ENCODE peak calls at places on chromosome 4, in nine cellular contexts. One of them, this sample, is unnamed.

GRCh38 chr4:150584198-150584593 is 2.2 kb downstream of the MAB21L2 start:
- DNase-seq in transverse colon: no peak
- DNase-seq in osteocyte: no peak
- DNase-seq in nephron progenitor cell: no peak
- DNase-seq in spleen: no peak
- DNase-seq in endothelial cell: no peak
- DNase-seq in dorsolateral prefrontal cortex: no peak
- DNase-seq in bronchial epithelial cell: no peak
- DNase-seq in heart left ventricle: no peak
- DNase-seq in this sample: no peak

GRCh38 chr4:138310991-138311390 is 68.8 kb upstream of the SLC7A11 start:
- DNase-seq in transverse colon: no peak
- DNase-seq in osteocyte: no peak
- DNase-seq in nephron progenitor cell: no peak
- DNase-seq in spleen: no peak
- DNase-seq in endothelial cell: no peak
- DNase-seq in dorsolateral prefrontal cortex: no peak
- DNase-seq in bronchial epithelial cell: peak
- DNase-seq in heart left ventricle: no peak
- DNase-seq in this sample: no peak

GRCh38 chr4:39614487-39615162 is 24.0 kb downstream of the SMIM14 start:
- DNase-seq in transverse colon: no peak
- DNase-seq in osteocyte: no peak
- DNase-seq in nephron progenitor cell: no peak
- DNase-seq in spleen: no peak
- DNase-seq in endothelial cell: no peak
- DNase-seq in dorsolateral prefrontal cortex: no peak
- DNase-seq in bronchial epithelial cell: peak
- DNase-seq in heart left ventricle: no peak
- DNase-seq in this sample: no peak

GRCh38 chr4:88054909-88055308 is 47.5 kb downstream of the PKD2 start:
- DNase-seq in transverse colon: peak
- DNase-seq in osteocyte: no peak
- DNase-seq in nephron progenitor cell: peak
- DNase-seq in spleen: no peak
- DNase-seq in endothelial cell: peak
- DNase-seq in dorsolateral prefrontal cortex: no peak
- DNase-seq in bronchial epithelial cell: peak
- DNase-seq in heart left ventricle: no peak
- DNase-seq in this sample: no peak

GRCh38 chr4:11632015-11632414 is 203.3 kb upstream of the HS3ST1 start:
- DNase-seq in transverse colon: no peak
- DNase-seq in osteocyte: no peak
- DNase-seq in nephron progenitor cell: no peak
- DNase-seq in spleen: no peak
- DNase-seq in endothelial cell: no peak
- DNase-seq in dorsolateral prefrontal cortex: no peak
- DNase-seq in bronchial epithelial cell: peak
- DNase-seq in heart left ventricle: no peak
- DNase-seq in this sample: no peak

GRCh38 chr4:17463606-17464005 is 48.3 kb downstream of the QDPR start:
- DNase-seq in transverse colon: no peak
- DNase-seq in osteocyte: no peak
- DNase-seq in nephron progenitor cell: no peak
- DNase-seq in spleen: no peak
- DNase-seq in endothelial cell: no peak
- DNase-seq in dorsolateral prefrontal cortex: no peak
- DNase-seq in bronchial epithelial cell: no peak
- DNase-seq in heart left ventricle: no peak
- DNase-seq in this sample: no peak

GRCh38 chr4:185730849-185731608 is 81.0 kb downstream of the SORBS2 start:
- DNase-seq in transverse colon: no peak
- DNase-seq in osteocyte: no peak
- DNase-seq in nephron progenitor cell: no peak
- DNase-seq in spleen: no peak
- DNase-seq in endothelial cell: no peak
- DNase-seq in dorsolateral prefrontal cortex: no peak
- DNase-seq in bronchial epithelial cell: peak
- DNase-seq in heart left ventricle: no peak
- DNase-seq in this sample: no peak

GRCh38 chr4:173485164-173485563 is 44.9 kb downstream of the HAND2 start:
- DNase-seq in transverse colon: no peak
- DNase-seq in osteocyte: no peak
- DNase-seq in nephron progenitor cell: no peak
- DNase-seq in spleen: no peak
- DNase-seq in endothelial cell: no peak
- DNase-seq in dorsolateral prefrontal cortex: no peak
- DNase-seq in bronchial epithelial cell: no peak
- DNase-seq in heart left ventricle: no peak
- DNase-seq in this sample: no peak

GRCh38 chr4:99986792-99987191 is 36.7 kb upstream of the H2AZ1 start:
- DNase-seq in transverse colon: no peak
- DNase-seq in osteocyte: no peak
- DNase-seq in nephron progenitor cell: no peak
- DNase-seq in spleen: no peak
- DNase-seq in endothelial cell: no peak
- DNase-seq in dorsolateral prefrontal cortex: no peak
- DNase-seq in bronchial epithelial cell: no peak
- DNase-seq in heart left ventricle: no peak
- DNase-seq in this sample: no peak

GRCh38 chr4:186068581-186069402 is at the start of gene TLR3:
- DNase-seq in transverse colon: no peak
- DNase-seq in osteocyte: no peak
- DNase-seq in nephron progenitor cell: no peak
- DNase-seq in spleen: no peak
- DNase-seq in endothelial cell: no peak
- DNase-seq in dorsolateral prefrontal cortex: no peak
- DNase-seq in bronchial epithelial cell: peak
- DNase-seq in heart left ventricle: no peak
- DNase-seq in this sample: no peak

GRCh38 chr4:165112258-165113156 is at the start of gene TMEM192:
- DNase-seq in transverse colon: peak
- DNase-seq in osteocyte: peak
- DNase-seq in nephron progenitor cell: peak
- DNase-seq in spleen: peak
- DNase-seq in endothelial cell: peak
- DNase-seq in dorsolateral prefrontal cortex: peak
- DNase-seq in bronchial epithelial cell: peak
- DNase-seq in heart left ventricle: peak
- DNase-seq in this sample: peak

GRCh38 chr4:15694431-15694830 is 8.4 kb upstream of the BST1 start:
- DNase-seq in transverse colon: no peak
- DNase-seq in osteocyte: no peak
- DNase-seq in nephron progenitor cell: no peak
- DNase-seq in spleen: no peak
- DNase-seq in endothelial cell: no peak
- DNase-seq in dorsolateral prefrontal cortex: no peak
- DNase-seq in bronchial epithelial cell: peak
- DNase-seq in heart left ventricle: no peak
- DNase-seq in this sample: no peak

GRCh38 chr4:146545102-146545501 is 23.4 kb upstream of the SLC10A7 start:
- DNase-seq in transverse colon: no peak
- DNase-seq in osteocyte: no peak
- DNase-seq in nephron progenitor cell: no peak
- DNase-seq in spleen: no peak
- DNase-seq in endothelial cell: peak
- DNase-seq in dorsolateral prefrontal cortex: no peak
- DNase-seq in bronchial epithelial cell: peak
- DNase-seq in heart left ventricle: no peak
- DNase-seq in this sample: no peak

GRCh38 chr4:146548443-146548842 is 26.7 kb upstream of the SLC10A7 start:
- DNase-seq in transverse colon: no peak
- DNase-seq in osteocyte: no peak
- DNase-seq in nephron progenitor cell: no peak
- DNase-seq in spleen: no peak
- DNase-seq in endothelial cell: no peak
- DNase-seq in dorsolateral prefrontal cortex: no peak
- DNase-seq in bronchial epithelial cell: no peak
- DNase-seq in heart left ventricle: no peak
- DNase-seq in this sample: no peak

DNA sequence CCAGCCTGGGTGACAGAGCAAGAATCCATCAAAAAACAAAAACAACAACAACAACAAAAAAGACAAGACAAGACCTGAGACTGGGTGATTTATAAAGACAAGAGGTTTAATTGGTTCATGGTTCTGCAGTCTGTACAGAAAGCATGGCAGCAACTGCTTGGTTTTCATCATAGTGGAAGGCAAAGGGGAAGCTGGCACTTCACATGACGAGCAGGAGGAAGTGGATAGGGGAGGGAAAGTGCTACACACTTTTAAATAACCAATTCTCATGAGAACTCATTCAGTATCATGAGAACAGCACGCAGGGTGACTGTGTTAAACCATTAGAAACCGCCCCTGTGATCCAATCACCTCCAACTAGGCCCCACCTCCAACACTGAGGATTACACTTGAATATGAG is 28.4 kb upstream of the SLC10A7 start:
- DNase-seq in transverse colon: no peak
- DNase-seq in osteocyte: no peak
- DNase-seq in nephron progenitor cell: no peak
- DNase-seq in spleen: no peak
- DNase-seq in endothelial cell: no peak
- DNase-seq in dorsolateral prefrontal cortex: no peak
- DNase-seq in bronchial epithelial cell: no peak
- DNase-seq in heart left ventricle: no peak
- DNase-seq in this sample: no peak
- TF ChIP-seq CTCF in transverse colon: no peak
- TF ChIP-seq CTCF in osteocyte: no peak
- TF ChIP-seq CTCF in nephron progenitor cell: no peak
- TF ChIP-seq CTCF in spleen: no peak
- TF ChIP-seq CTCF in endothelial cell: no peak
- TF ChIP-seq CTCF in dorsolateral prefrontal cortex: no peak
- TF ChIP-seq CTCF in bronchial epithelial cell: no peak
- TF ChIP-seq CTCF in heart left ventricle: no peak
- TF ChIP-seq CTCF in this sample: no peak

GRCh38 chr4:4507923-4508322 is 33.9 kb downstream of the STX18 start:
- DNase-seq in transverse colon: no peak
- DNase-seq in osteocyte: no peak
- DNase-seq in nephron progenitor cell: no peak
- DNase-seq in spleen: no peak
- DNase-seq in endothelial cell: no peak
- DNase-seq in dorsolateral prefrontal cortex: no peak
- DNase-seq in bronchial epithelial cell: peak
- DNase-seq in heart left ventricle: no peak
- DNase-seq in this sample: no peak
- TF ChIP-seq CTCF in transverse colon: peak
- TF ChIP-seq CTCF in osteocyte: peak
- TF ChIP-seq CTCF in nephron progenitor cell: peak
- TF ChIP-seq CTCF in spleen: peak
- TF ChIP-seq CTCF in endothelial cell: peak
- TF ChIP-seq CTCF in dorsolateral prefrontal cortex: peak
- TF ChIP-seq CTCF in bronchial epithelial cell: peak
- TF ChIP-seq CTCF in heart left ventricle: no peak
- TF ChIP-seq CTCF in this sample: no peak

GRCh38 chr4:1447676-1448588 is 41.7 kb upstream of the NKX1-1 start:
- DNase-seq in transverse colon: no peak
- DNase-seq in osteocyte: peak
- DNase-seq in nephron progenitor cell: no peak
- DNase-seq in spleen: no peak
- DNase-seq in endothelial cell: no peak
- DNase-seq in dorsolateral prefrontal cortex: no peak
- DNase-seq in bronchial epithelial cell: no peak
- DNase-seq in heart left ventricle: no peak
- DNase-seq in this sample: peak

GRCh38 chr4:1448589-1449420 is 42.6 kb upstream of the NKX1-1 start:
- DNase-seq in transverse colon: no peak
- DNase-seq in osteocyte: peak
- DNase-seq in nephron progenitor cell: no peak
- DNase-seq in spleen: peak
- DNase-seq in endothelial cell: peak
- DNase-seq in dorsolateral prefrontal cortex: no peak
- DNase-seq in bronchial epithelial cell: no peak
- DNase-seq in heart left ventricle: no peak
- DNase-seq in this sample: no peak

GRCh38 chr4:1449475-1449832 is 43.2 kb upstream of the NKX1-1 start:
- DNase-seq in transverse colon: no peak
- DNase-seq in osteocyte: peak
- DNase-seq in nephron progenitor cell: no peak
- DNase-seq in spleen: no peak
- DNase-seq in endothelial cell: peak
- DNase-seq in dorsolateral prefrontal cortex: no peak
- DNase-seq in bronchial epithelial cell: no peak
- DNase-seq in heart left ventricle: no peak
- DNase-seq in this sample: peak

GRCh38 chr4:1445716-1446445 is 39.6 kb upstream of the NKX1-1 start:
- DNase-seq in transverse colon: no peak
- DNase-seq in osteocyte: peak
- DNase-seq in nephron progenitor cell: no peak
- DNase-seq in spleen: no peak
- DNase-seq in endothelial cell: no peak
- DNase-seq in dorsolateral prefrontal cortex: no peak
- DNase-seq in bronchial epithelial cell: no peak
- DNase-seq in heart left ventricle: no peak
- DNase-seq in this sample: no peak

DNA sequence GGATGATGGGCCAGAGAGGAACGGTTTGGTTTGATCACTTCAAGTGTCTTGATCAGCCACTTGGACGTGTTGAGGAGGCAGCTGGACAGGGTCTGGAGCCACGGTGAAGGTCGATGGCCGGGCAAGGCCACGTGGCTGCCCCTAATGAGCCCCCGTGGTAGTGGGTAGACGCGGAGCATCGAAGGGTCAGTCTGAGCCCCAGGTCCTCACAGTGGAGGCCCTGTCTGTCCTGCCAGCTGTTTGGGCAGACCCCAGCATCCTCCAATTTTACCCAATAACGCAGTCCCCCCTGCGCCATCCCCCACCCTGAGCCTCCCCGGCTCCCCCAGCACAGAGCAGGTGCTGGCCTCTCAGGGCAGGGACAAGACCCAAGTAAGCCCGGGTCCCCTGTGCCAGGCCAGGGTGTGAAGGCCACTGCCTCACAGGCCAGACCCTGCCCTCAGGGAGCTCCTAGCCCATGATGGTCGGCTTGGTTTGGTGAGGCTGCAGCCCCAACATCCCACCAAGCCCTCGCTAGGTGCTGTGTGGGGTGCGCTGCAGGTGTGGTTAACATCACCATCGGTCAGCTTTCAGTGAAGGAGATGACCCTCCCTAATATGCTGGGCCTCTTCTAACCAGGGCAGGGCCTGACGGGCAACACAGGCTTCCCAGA is 40.4 kb upstream of the NKX1-1 start:
- DNase-seq in transverse colon: no peak
- DNase-seq in osteocyte: peak
- DNase-seq in nephron progenitor cell: no peak
- DNase-seq in spleen: no peak
- DNase-seq in endothelial cell: no peak
- DNase-seq in dorsolateral prefrontal cortex: no peak
- DNase-seq in bronchial epithelial cell: no peak
- DNase-seq in heart left ventricle: no peak
- DNase-seq in this sample: no peak
- TF ChIP-seq CTCF in transverse colon: no peak
- TF ChIP-seq CTCF in osteocyte: no peak
- TF ChIP-seq CTCF in nephron progenitor cell: no peak
- TF ChIP-seq CTCF in spleen: no peak
- TF ChIP-seq CTCF in endothelial cell: no peak
- TF ChIP-seq CTCF in dorsolateral prefrontal cortex: no peak
- TF ChIP-seq CTCF in bronchial epithelial cell: no peak
- TF ChIP-seq CTCF in heart left ventricle: no peak
- TF ChIP-seq CTCF in this sample: no peak

DNA sequence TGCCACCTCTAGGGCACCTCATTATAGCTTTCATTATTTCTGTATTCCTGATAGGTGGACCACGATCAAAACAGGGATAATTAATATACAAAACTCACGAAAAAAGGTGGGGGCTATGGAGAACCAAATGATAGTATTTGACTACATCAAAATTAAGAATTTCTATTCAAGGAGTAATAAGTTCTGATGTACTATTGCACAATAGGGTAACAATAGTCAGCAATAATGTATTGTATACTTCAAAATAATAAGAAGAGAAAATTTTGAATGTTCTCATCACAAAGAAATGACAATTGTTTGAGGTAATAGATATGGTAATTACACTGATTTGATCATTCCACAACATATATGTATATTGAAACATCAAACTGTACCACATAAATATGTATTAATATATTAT is 327.3 kb upstream of the TRAM1L1 start:
- DNase-seq in transverse colon: no peak
- DNase-seq in osteocyte: no peak
- DNase-seq in nephron progenitor cell: no peak
- DNase-seq in spleen: no peak
- DNase-seq in endothelial cell: no peak
- DNase-seq in dorsolateral prefrontal cortex: no peak
- DNase-seq in bronchial epithelial cell: no peak
- DNase-seq in heart left ventricle: no peak
- DNase-seq in this sample: no peak
- TF ChIP-seq CTCF in transverse colon: no peak
- TF ChIP-seq CTCF in osteocyte: no peak
- TF ChIP-seq CTCF in nephron progenitor cell: no peak
- TF ChIP-seq CTCF in spleen: no peak
- TF ChIP-seq CTCF in endothelial cell: no peak
- TF ChIP-seq CTCF in dorsolateral prefrontal cortex: no peak
- TF ChIP-seq CTCF in bronchial epithelial cell: no peak
- TF ChIP-seq CTCF in heart left ventricle: no peak
- TF ChIP-seq CTCF in this sample: no peak